ENCODE peak calls at places on chromosome 10, in six cellular contexts. W, D, P, C, J and U are unnamed samples. For H3K79me1, the result is how much of the 10 kb centered on the place peaks cover.

GRCh38 chr10:60731134-60731883 is 47.0 kb upstream of the CDK1 start:
- DNase-seq in W (no peak), D (no peak), P (no peak), C (no peak), J (peak), U (no peak)

GRCh38 chr10:42898037-42898960 is 115.7 kb downstream of the BMS1 start:
- DNase-seq in W (no peak), D (no peak), P (no peak), C (no peak), J (no peak), U (no peak)

GRCh38 chr10:6394084-6394483 is 186.0 kb downstream of the PRKCQ start:
- DNase-seq in W (no peak), D (no peak), P (no peak), C (no peak), J (no peak), U (no peak)

GRCh38 chr10:91049961-91050360 is 129.1 kb upstream of the ANKRD1 start:
- DNase-seq in W (no peak), D (no peak), P (no peak), C (no peak), J (no peak), U (no peak)

GRCh38 chr10:131085586-131085860 is 226.0 kb downstream of the TCERG1L start:
- DNase-seq in W (no peak), D (no peak), P (no peak), C (no peak), J (no peak), U (no peak)

GRCh38 chr10:65377687-65378086 is 1548.1 kb upstream of the LRRTM3 start:
- DNase-seq in W (peak), D (no peak), P (no peak), C (no peak), J (no peak), U (no peak)

GRCh38 chr10:6995846-6996245 is 415.0 kb downstream of the SFMBT2 start:
- DNase-seq in W (no peak), D (no peak), P (peak), C (no peak), J (no peak), U (peak)

GRCh38 chr10:103772096-103772845 is 83.1 kb downstream of the SH3PXD2A start:
- DNase-seq in W (peak), D (peak), P (peak), C (peak), J (peak), U (peak)

DNA sequence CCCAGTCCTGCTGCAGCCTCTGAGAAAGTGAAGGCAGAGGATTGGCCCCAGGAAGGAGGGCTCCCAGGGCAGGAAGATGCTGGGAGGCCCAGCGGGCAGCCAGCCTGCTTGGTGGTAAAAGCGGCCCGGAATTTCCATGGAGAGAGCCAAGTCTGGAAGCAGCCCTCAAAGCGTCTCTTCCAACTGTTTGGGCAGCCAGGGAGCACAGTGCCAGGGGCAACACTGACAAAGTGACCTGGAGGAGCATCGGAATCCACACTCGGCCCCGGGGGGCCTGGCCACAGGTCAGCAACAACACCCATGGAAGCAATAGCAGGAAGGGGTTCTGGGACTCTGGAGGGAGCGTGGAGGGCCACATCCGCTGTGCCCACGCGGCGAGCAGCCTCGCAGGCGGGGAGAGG is 63.2 kb upstream of the FGFR2 start:
- DNase-seq in W (no peak), D (no peak), P (no peak), C (no peak), J (no peak), U (no peak)
- H3K79me1 ChIP-seq in W (under half), D (under half), P (under half), C (under half), J (under half), U (under half)

GRCh38 chr10:126568809-126569208 is 101.7 kb downstream of the C10orf90 start:
- DNase-seq in W (no peak), D (no peak), P (no peak), C (no peak), J (no peak), U (no peak)
- H2AK5ac ChIP-seq in W (peak), D (no peak), P (no peak), C (no peak), J (no peak), U (no peak)

DNA sequence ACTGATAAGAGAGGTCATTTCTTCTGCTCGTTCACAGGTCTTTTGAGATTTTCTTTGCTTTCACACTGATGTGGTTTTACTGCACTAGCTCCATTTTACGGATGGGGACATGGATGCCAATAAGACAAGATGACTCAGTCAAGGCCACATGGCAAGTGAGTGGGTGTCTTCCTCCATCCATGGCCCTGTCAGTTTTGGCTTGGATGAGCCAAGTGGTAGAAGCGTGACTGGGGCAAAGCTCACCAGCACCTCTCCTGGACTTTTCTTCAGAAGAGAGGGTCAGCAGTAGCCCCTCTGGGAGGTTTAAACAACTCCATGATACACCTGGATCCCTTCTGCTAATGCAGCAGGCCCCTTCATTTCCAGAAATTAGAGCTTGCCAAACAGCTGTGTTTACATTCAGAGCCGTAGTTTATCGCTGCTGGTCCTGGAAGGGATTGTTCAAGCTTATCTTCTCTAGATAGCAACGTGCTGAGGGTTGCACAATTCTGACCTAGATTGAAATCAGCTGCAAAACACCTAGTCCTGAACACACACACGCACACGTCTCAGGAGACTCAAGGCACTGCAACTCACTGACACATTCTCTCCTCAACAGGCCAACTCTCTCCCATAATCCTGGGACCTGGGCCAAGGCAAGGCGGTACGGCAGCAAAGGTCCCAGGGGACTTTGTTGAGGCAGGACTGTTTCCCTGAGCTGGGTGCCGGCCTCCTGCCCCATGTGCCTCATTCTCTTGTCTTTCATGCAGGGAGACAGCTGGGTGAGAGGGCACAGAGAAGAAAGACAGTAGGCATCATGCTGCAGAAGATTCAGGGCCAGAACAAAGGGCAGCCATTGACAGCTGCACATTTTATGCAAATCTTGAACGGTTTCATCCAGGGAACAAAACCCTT is 14.2 kb upstream of the PDCD4 start:
- DNase-seq in W (no peak), D (no peak), P (peak), C (peak), J (peak), U (peak)
- H2AFZ ChIP-seq in W (peak), D (no peak), P (peak), C (no peak), J (no peak), U (no peak)

DNA sequence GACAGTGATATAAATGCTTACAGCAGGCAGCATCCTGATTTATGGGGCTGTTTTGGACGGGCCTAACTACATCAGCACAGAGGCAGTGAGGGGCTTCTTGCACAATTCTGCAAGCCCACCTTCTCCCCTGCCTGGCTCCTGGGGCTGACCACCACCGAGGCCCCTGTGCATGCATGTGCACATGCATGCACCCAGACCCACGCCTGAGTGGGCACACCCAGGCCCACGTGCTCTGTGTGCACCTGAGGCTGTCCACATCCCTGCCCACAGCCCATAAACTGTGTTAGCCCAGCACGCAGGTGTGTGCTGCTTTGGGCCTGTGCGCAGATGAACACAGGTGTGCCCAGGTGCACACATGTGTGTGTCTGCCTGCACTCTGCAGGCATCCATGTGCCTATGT is 40.0 kb downstream of the ZMIZ1 start:
- DNase-seq in W (no peak), D (no peak), P (no peak), C (no peak), J (no peak), U (no peak)
- H3K79me1 ChIP-seq in W (under half), D (under half), P (half or more), C (half or more), J (under half), U (under half)

GRCh38 chr10:79132681-79133381 is 64.1 kb downstream of the ZMIZ1 start:
- DNase-seq in W (no peak), D (no peak), P (no peak), C (no peak), J (peak), U (no peak)

GRCh38 chr10:79130846-79131245 is 62.1 kb downstream of the ZMIZ1 start:
- DNase-seq in W (no peak), D (peak), P (no peak), C (no peak), J (peak), U (no peak)

GRCh38 chr10:79131730-79132644 is 63.2 kb downstream of the ZMIZ1 start:
- DNase-seq in W (no peak), D (no peak), P (no peak), C (no peak), J (no peak), U (no peak)

GRCh38 chr10:79135790-79136189 is 67.0 kb downstream of the ZMIZ1 start:
- DNase-seq in W (no peak), D (no peak), P (no peak), C (no peak), J (no peak), U (no peak)

GRCh38 chr10:79133386-79133785 is 64.6 kb downstream of the ZMIZ1 start:
- DNase-seq in W (no peak), D (no peak), P (no peak), C (no peak), J (peak), U (no peak)
- H2AK5ac ChIP-seq in W (no peak), D (no peak), P (peak), C (peak), J (peak), U (no peak)

GRCh38 chr10:98659951-98660350 is 213.2 kb upstream of the HPS1 start:
- DNase-seq in W (no peak), D (no peak), P (no peak), C (no peak), J (peak), U (no peak)

GRCh38 chr10:98655512-98655911 is 208.8 kb upstream of the HPS1 start:
- DNase-seq in W (no peak), D (no peak), P (no peak), C (no peak), J (no peak), U (no peak)
- H2AFZ ChIP-seq in W (no peak), D (no peak), P (no peak), C (peak), J (no peak), U (no peak)

GRCh38 chr10:125007436-125007835 is 65.5 kb downstream of the ZRANB1 start:
- DNase-seq in W (no peak), D (no peak), P (no peak), C (no peak), J (no peak), U (no peak)

GRCh38 chr10:125005312-125006187 is 63.6 kb downstream of the ZRANB1 start:
- DNase-seq in W (no peak), D (no peak), P (no peak), C (no peak), J (no peak), U (no peak)

GRCh38 chr10:125006188-125006680 is 64.3 kb downstream of the ZRANB1 start:
- DNase-seq in W (no peak), D (no peak), P (peak), C (no peak), J (no peak), U (no peak)

GRCh38 chr10:125008689-125009579 is 67.0 kb downstream of the ZRANB1 start:
- DNase-seq in W (no peak), D (no peak), P (no peak), C (no peak), J (no peak), U (no peak)

GRCh38 chr10:125006921-125007391 is 65.0 kb downstream of the ZRANB1 start:
- DNase-seq in W (no peak), D (no peak), P (peak), C (no peak), J (no peak), U (no peak)
- H3K79me1 ChIP-seq in W (under half), D (under half), P (half or more), C (under half), J (half or more), U (under half)